ENCODE peak calls at places on chromosomes 16 and 17, in eight cellular contexts. A, E, O, V, C, K, I and L are unnamed samples. For H3K4me1, the result is how much of the 10 kb centered on the place peaks cover.

GRCh38 chr17:64202683-64203430 is 60.2 kb downstream of the TEX2 start:
- DNase-seq in A (no peak), E (no peak), O (no peak), V (peak), C (no peak), K (no peak), I (no peak), L (no peak)

GRCh38 chr17:245020-245419 is 63.6 kb upstream of the DOC2B start:
- DNase-seq in A (no peak), E (no peak), O (no peak), V (no peak), C (no peak), K (no peak), I (no peak), L (no peak)

GRCh38 chr17:45228985-45229517 is 7.4 kb downstream of the FMNL1 start:
- DNase-seq in A (no peak), E (peak), O (no peak), V (peak), C (peak), K (peak), I (peak), L (peak)

GRCh38 chr17:55722016-55722706 is 503 bp downstream of the TMEM100 start:
- DNase-seq in A (peak), E (no peak), O (no peak), V (peak), C (no peak), K (no peak), I (no peak), L (no peak)

GRCh38 chr16:89484088-89484501 is 6.3 kb downstream of the ANKRD11 start:
- DNase-seq in A (no peak), E (no peak), O (no peak), V (no peak), C (no peak), K (no peak), I (no peak), L (no peak)

GRCh38 chr17:81976332-81977210 is 858 bp upstream of the ASPSCR1 start:
- DNase-seq in A (no peak), E (no peak), O (no peak), V (peak), C (peak), K (peak), I (peak), L (peak)

GRCh38 chr16:25750489-25750888 is 58.7 kb downstream of the HS3ST4 start:
- DNase-seq in A (no peak), E (no peak), O (no peak), V (no peak), C (no peak), K (no peak), I (no peak), L (no peak)

GRCh38 chr17:82497483-82498405 is 21.8 kb upstream of the FOXK2 start:
- DNase-seq in A (peak), E (no peak), O (peak), V (peak), C (no peak), K (peak), I (peak), L (peak)

GRCh38 chr17:73394523-73395450 is 83.0 kb upstream of the CDC42EP4 start:
- DNase-seq in A (no peak), E (no peak), O (no peak), V (no peak), C (no peak), K (no peak), I (no peak), L (no peak)

GRCh38 chr16:63596716-63597115 is 1525.1 kb downstream of the CDH11 start:
- DNase-seq in A (no peak), E (no peak), O (no peak), V (no peak), C (no peak), K (no peak), I (no peak), L (no peak)

GRCh38 chr16:25253322-25253721 is 4.3 kb downstream of the ZKSCAN2 start:
- DNase-seq in A (no peak), E (no peak), O (no peak), V (no peak), C (no peak), K (no peak), I (no peak), L (no peak)

GRCh38 chr17:10631048-10631700 is 25.9 kb downstream of the MYH3 start:
- DNase-seq in A (peak), E (no peak), O (no peak), V (peak), C (no peak), K (peak), I (no peak), L (no peak)

GRCh38 chr16:51151435-51151950 is 423 bp upstream of the SALL1 start:
- DNase-seq in A (peak), E (no peak), O (peak), V (peak), C (peak), K (peak), I (no peak), L (no peak)

GRCh38 chr17:4587803-4588202 is 3.5 kb downstream of the SMTNL2 start:
- DNase-seq in A (peak), E (no peak), O (no peak), V (no peak), C (no peak), K (no peak), I (no peak), L (no peak)

GRCh38 chr16:82784567-82784956 is 157.8 kb downstream of the CDH13 start:
- DNase-seq in A (no peak), E (no peak), O (no peak), V (no peak), C (no peak), K (no peak), I (no peak), L (no peak)

GRCh38 chr16:8751481-8752311 is 45.7 kb downstream of the TMEM186 start:
- DNase-seq in A (no peak), E (no peak), O (no peak), V (peak), C (no peak), K (peak), I (peak), L (peak)

GRCh38 chr17:45334231-45334630 is 17.4 kb upstream of the MAP3K14 start:
- DNase-seq in A (no peak), E (no peak), O (no peak), V (no peak), C (no peak), K (no peak), I (no peak), L (peak)

GRCh38 chr17:16516594-16517018 is 24.6 kb upstream of the LRRC75A start:
- DNase-seq in A (peak), E (no peak), O (no peak), V (peak), C (peak), K (peak), I (no peak), L (peak)

GRCh38 chr17:17935321-17936271 is 36.6 kb downstream of the TOM1L2 start:
- DNase-seq in A (no peak), E (no peak), O (no peak), V (peak), C (no peak), K (peak), I (no peak), L (peak)

GRCh38 chr17:15649861-15650391 is 30.4 kb upstream of the FBXW10B start:
- DNase-seq in A (no peak), E (no peak), O (no peak), V (peak), C (no peak), K (peak), I (no peak), L (no peak)

GRCh38 chr17:73194514-73195222 is 1.8 kb downstream of the COG1 start:
- DNase-seq in A (no peak), E (no peak), O (no peak), V (peak), C (no peak), K (no peak), I (no peak), L (no peak)

GRCh38 chr16:67914758-67915622 is 16.7 kb downstream of the CTRL start:
- DNase-seq in A (no peak), E (no peak), O (no peak), V (no peak), C (no peak), K (no peak), I (no peak), L (no peak)

GRCh38 chr16:20620770-20621169 is 44.6 kb upstream of the ACSM2B start:
- DNase-seq in A (no peak), E (no peak), O (no peak), V (no peak), C (no peak), K (no peak), I (no peak), L (no peak)
- H3K4me1 ChIP-seq in A (under half), E (under half), O (under half), V (under half), C (under half), K (under half), I (under half), L (under half)

DNA sequence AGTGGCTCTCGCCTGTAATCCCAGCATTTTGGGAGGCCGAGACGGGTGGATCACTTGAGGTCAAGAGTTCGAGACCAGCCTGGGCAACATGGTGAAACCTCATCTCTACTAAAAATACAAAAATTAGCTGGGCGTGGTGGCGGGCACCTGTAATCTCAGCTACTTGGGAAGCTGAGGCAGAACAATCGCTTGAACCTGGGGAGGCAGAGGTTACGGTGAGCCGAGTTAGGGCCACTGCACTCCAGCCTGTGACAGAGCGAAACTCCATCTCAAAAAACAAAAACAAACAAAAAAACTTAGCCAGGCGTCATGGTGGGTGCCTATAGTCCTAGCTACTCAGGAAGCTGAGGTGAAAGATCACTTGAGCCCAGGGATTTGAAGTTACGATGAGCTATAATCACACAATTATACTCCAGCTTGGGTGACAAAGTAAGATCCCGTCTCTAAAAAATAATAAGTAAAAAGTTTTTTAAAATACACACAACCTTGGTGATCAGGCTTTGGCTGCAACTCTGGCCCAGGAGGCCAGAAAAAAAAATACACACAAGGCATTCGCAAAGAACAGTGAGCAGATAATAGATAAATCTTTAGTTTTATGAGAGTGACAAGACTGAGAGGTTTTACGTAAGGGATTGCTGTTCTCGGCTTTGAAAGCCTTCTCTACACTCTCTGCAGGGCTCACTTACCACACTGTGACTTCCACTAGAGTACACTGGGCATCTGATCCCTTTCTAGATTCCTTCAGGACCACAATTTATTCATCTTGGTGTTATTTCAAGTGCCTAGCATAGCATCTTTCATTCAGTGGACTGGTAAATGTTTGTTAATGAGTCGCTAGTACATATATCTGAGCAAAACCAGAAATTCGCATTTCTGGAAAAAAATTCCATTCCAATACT is 5.9 kb downstream of the GSPT1 start:
- DNase-seq in A (no peak), E (no peak), O (no peak), V (peak), C (no peak), K (no peak), I (no peak), L (no peak)
- H3K4me1 ChIP-seq in A (under half), E (under half), O (under half), V (under half), C (under half), K (under half), I (under half), L (under half)

DNA sequence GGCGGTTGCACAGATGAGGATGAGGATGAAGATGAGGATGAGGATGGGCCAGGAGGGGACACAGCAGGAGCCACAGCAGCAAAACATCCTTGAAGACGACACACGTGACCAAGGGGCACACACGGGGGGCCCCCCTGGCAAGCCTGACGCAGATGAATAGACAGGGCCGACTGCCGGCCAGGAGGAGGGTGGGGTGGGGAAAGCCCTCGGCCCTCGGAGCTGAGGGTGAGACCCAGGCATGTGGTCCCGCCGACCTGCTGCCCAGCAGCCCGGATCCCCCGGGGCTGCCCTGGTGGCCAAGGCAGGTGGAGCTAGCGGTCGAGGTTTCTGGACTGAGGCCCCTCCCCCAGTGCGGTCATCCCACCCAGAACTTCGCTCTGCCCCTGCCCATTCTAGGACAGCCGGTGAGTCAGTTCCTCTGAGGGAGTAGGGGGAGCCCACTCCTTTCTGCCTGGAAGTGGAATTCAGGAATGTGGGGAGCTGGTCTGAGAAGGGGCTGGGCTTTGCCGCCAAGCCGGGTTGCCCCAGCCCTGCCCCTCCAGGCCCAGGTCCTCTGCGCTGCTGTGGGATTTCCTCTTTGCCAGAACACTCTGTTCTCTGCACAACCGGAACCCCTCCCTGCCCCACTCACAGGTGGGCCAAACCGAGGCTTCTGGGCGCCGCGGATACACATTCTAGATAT is 9.9 kb downstream of the CYGB start:
- DNase-seq in A (no peak), E (peak), O (no peak), V (no peak), C (peak), K (no peak), I (no peak), L (no peak)
- H3K4me1 ChIP-seq in A (under half), E (under half), O (under half), V (under half), C (under half), K (under half), I (under half), L (under half)

DNA sequence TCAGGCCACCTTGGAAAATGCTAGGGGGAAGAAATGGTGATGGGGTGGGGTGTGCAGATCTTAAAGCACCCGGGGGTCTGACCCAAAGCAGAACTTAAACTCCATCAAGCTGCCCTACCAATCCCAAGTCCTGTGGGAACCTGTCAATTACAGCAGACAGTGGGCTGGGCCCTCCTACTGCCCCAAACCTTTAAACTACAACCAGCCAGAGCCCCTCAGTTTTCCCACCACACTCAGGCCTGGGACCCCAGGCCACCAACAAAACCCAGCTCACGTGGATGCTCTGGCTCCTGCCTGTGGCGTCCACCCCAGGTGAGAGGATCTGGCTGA is 2.7 kb downstream of the MYO18A start:
- DNase-seq in A (no peak), E (no peak), O (no peak), V (no peak), C (no peak), K (no peak), I (no peak), L (no peak)
- H3K4me1 ChIP-seq in A (under half), E (under half), O (under half), V (under half), C (under half), K (under half), I (under half), L (under half)

DNA sequence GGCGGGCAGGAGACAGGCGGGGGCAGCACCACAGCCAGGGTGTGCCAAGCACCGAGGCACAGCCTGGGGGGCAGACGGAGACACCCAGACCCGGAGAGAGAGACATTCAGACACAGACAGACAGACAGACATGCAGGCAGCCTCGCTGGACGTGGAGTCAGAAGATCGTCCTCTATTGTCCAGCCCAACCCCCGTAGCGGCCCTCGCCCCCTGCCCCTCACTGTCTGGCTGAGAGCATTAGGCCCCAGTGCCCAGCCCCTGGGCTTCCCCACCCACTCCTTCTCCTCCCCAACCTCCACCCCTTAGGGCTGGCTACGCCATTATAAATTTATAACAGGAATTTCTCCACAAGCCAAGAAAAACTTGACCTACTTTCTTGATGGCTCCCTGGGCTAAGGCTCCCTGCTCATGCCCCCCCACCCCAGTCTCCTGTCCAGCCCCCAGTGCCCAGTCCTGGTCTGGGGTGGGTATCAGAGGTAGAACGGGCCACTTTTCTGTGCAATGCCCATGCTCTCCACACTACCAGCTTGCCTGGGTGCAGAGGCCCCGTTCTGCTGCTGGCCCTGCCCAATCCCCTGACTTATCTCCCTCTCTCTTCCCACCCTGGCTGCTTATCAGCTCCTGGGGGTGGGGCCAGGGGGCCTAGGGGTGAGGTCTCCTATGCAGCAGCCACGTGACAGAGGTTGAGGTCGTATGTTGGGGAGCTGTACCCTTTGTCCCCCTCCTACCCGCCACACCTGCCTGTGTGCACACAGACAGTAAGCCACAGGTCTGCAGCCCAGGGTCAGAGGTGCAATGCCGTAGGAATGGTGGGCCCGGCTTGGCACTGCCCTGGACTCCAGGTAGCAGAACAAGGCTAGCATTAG is 9.9 kb downstream of the THRA start:
- DNase-seq in A (peak), E (no peak), O (no peak), V (peak), C (peak), K (no peak), I (peak), L (peak)
- H3K4me1 ChIP-seq in A (half or more), E (half or more), O (half or more), V (under half), C (half or more), K (half or more), I (half or more), L (half or more)

GRCh38 chr16:17461951-17462729 is 8.6 kb downstream of the XYLT1 start:
- DNase-seq in A (no peak), E (no peak), O (no peak), V (no peak), C (no peak), K (no peak), I (no peak), L (no peak)

GRCh38 chr16:17459903-17460521 is 10.7 kb downstream of the XYLT1 start:
- DNase-seq in A (no peak), E (no peak), O (no peak), V (no peak), C (peak), K (no peak), I (no peak), L (no peak)

GRCh38 chr16:17463335-17463734 is 7.4 kb downstream of the XYLT1 start:
- DNase-seq in A (no peak), E (no peak), O (no peak), V (no peak), C (no peak), K (no peak), I (no peak), L (no peak)

GRCh38 chr16:17457997-17458396 is 12.8 kb downstream of the XYLT1 start:
- DNase-seq in A (no peak), E (no peak), O (no peak), V (no peak), C (no peak), K (no peak), I (no peak), L (no peak)

GRCh38 chr16:17460890-17461289 is 9.9 kb downstream of the XYLT1 start:
- DNase-seq in A (no peak), E (no peak), O (no peak), V (peak), C (no peak), K (no peak), I (no peak), L (no peak)
- H3K4me1 ChIP-seq in A (under half), E (under half), O (under half), V (under half), C (under half), K (under half), I (under half), L (under half)

DNA sequence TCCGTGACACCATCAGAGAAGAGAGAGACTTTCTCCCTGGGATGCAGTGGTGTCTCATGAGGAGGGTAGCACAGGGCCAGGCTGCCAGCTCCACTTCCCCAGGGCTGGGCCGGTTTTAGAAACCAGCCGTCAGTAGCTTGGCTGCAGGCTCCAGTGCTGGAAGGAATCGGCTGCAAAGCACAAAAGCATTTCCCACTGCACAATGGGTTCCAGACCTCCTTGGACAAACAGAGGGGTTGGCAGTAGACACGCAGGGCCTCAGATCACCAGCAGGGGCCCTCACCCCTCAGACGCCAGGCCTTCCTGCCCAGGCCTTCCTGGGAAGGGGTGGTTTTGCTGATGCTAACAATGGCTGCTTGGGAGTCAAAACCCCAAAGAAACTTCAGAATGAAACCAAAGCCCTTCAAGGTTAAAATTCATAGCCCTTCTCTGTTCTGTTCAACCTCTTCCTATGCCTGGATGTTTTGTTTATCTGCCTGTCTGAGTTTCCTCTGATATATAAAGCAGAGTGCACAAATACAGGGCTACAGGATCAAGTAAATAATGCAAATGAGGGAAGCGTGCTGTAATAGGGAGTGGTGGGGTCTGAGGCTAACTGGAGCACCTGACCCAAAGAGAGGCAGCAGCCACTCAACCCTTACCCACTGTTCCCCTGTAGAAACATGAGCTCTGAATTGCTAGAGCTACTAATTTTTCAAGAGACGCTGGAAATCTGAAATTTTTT is 26.2 kb downstream of the TEKT5 start:
- DNase-seq in A (peak), E (no peak), O (peak), V (peak), C (no peak), K (peak), I (no peak), L (peak)
- H3K4me1 ChIP-seq in A (under half), E (under half), O (under half), V (under half), C (under half), K (under half), I (under half), L (under half)